ENCODE peak calls at places on chromosomes 2 and 18, in nine cellular contexts. Q is right atrium auricular region; J is mammary epithelial cell; R is heart left ventricle; A is kidney; K is CD4-positive, alpha-beta T cell; N is HepG2; P is left ventricle myocardium inferior; B is A549. G is an unnamed sample.

GRCh38 chr18:48330016-48330991 is 78.9 kb downstream of the ZBTB7C start:
- DNase-seq in Q (no peak), J (peak), R (no peak), A (no peak), K (no peak), N (no peak), P (no peak), B (peak), G (peak)

GRCh38 chr2:105328281-105329196 is 996 bp downstream of the TGFBRAP1 start:
- DNase-seq in Q (no peak), J (peak), R (no peak), A (peak), K (no peak), N (peak), P (no peak), B (no peak), G (no peak)

GRCh38 chr2:239928457-239929350 is 96.4 kb downstream of the NDUFA10 start:
- DNase-seq in Q (peak), J (no peak), R (peak), A (peak), K (no peak), N (no peak), P (peak), B (no peak), G (no peak)

GRCh38 chr2:143231257-143231650 is 102.0 kb downstream of the ARHGAP15 start:
- DNase-seq in Q (no peak), J (no peak), R (no peak), A (no peak), K (no peak), N (no peak), P (no peak), B (no peak), G (no peak)

GRCh38 chr2:131413148-131413747 is 49.3 kb upstream of the RAB6D start:
- DNase-seq in Q (no peak), J (peak), R (no peak), A (no peak), K (no peak), N (peak), P (no peak), B (peak), G (peak)

GRCh38 chr2:236828002-236828401 is 257.7 kb upstream of the COPS8 start:
- DNase-seq in Q (no peak), J (no peak), R (no peak), A (no peak), K (no peak), N (no peak), P (no peak), B (no peak), G (no peak)

GRCh38 chr2:51158236-51158635 is 126.3 kb upstream of the NRXN1 start:
- DNase-seq in Q (no peak), J (no peak), R (no peak), A (no peak), K (no peak), N (no peak), P (no peak), B (no peak), G (no peak)

GRCh38 chr18:58755304-58756010 is 84.2 kb downstream of the MALT1 start:
- DNase-seq in Q (peak), J (peak), R (peak), A (no peak), K (no peak), N (no peak), P (peak), B (no peak), G (no peak)

GRCh38 chr2:73970850-73971471 is 13.7 kb upstream of the TET3 start:
- DNase-seq in Q (no peak), J (no peak), R (peak), A (peak), K (peak), N (peak), P (peak), B (no peak), G (peak)

GRCh38 chr2:36618381-36618780 is 20.4 kb upstream of the FEZ2 start:
- DNase-seq in Q (no peak), J (peak), R (no peak), A (no peak), K (no peak), N (peak), P (no peak), B (peak), G (peak)

GRCh38 chr2:73130790-73131189 is 18.0 kb upstream of the RAB11FIP5 start:
- DNase-seq in Q (no peak), J (no peak), R (no peak), A (no peak), K (no peak), N (no peak), P (no peak), B (no peak), G (no peak)

GRCh38 chr18:47983055-47983454 is 52.6 kb upstream of the SMAD2 start:
- DNase-seq in Q (no peak), J (no peak), R (no peak), A (no peak), K (no peak), N (no peak), P (no peak), B (no peak), G (no peak)

GRCh38 chr2:122743031-122743675 is 987.7 kb downstream of the TSN start:
- DNase-seq in Q (no peak), J (no peak), R (no peak), A (no peak), K (no peak), N (no peak), P (no peak), B (no peak), G (no peak)

GRCh38 chr2:58156780-58157179 is 84.3 kb downstream of the FANCL start:
- DNase-seq in Q (no peak), J (no peak), R (no peak), A (no peak), K (no peak), N (no peak), P (no peak), B (no peak), G (no peak)

GRCh38 chr2:3704647-3705046 is 1.3 kb downstream of the DCDC2C start:
- DNase-seq in Q (no peak), J (no peak), R (no peak), A (no peak), K (no peak), N (no peak), P (no peak), B (no peak), G (no peak)

GRCh38 chr2:10419553-10420257 is 28.4 kb downstream of the ODC1 start:
- DNase-seq in Q (no peak), J (no peak), R (no peak), A (no peak), K (no peak), N (no peak), P (no peak), B (no peak), G (no peak)

GRCh38 chr18:24270937-24271380 is 126.7 kb downstream of the OSBPL1A start:
- DNase-seq in Q (no peak), J (peak), R (no peak), A (no peak), K (no peak), N (no peak), P (no peak), B (no peak), G (peak)

GRCh38 chr2:220104871-220105351 is 477.5 kb downstream of the SLC4A3 start:
- DNase-seq in Q (no peak), J (peak), R (peak), A (no peak), K (no peak), N (no peak), P (peak), B (peak), G (peak)
- TF ChIP-seq CTCF in Q (no peak), J (peak), R (peak), A (no peak), K (no peak), N (peak), P (peak), B (no peak), G (peak)

GRCh38 chr2:233402346-233402745 is 48.1 kb downstream of the DGKD start:
- DNase-seq in Q (no peak), J (no peak), R (no peak), A (no peak), K (no peak), N (no peak), P (no peak), B (no peak), G (no peak)

GRCh38 chr2:233399306-233400225 is 45.3 kb downstream of the DGKD start:
- DNase-seq in Q (no peak), J (no peak), R (no peak), A (no peak), K (peak), N (no peak), P (no peak), B (no peak), G (no peak)

GRCh38 chr2:233402774-233403173 is 48.5 kb downstream of the DGKD start:
- DNase-seq in Q (no peak), J (no peak), R (no peak), A (no peak), K (no peak), N (no peak), P (no peak), B (no peak), G (no peak)

GRCh38 chr2:233400341-233400740 is 46.0 kb downstream of the DGKD start:
- DNase-seq in Q (no peak), J (no peak), R (no peak), A (no peak), K (no peak), N (no peak), P (no peak), B (no peak), G (no peak)

GRCh38 chr2:233400961-233401360 is 46.7 kb downstream of the DGKD start:
- DNase-seq in Q (no peak), J (no peak), R (no peak), A (no peak), K (no peak), N (no peak), P (no peak), B (no peak), G (no peak)
- H3K27ac ChIP-seq in Q (no peak), J (no peak), R (no peak), A (no peak), K (peak), N (no peak), P (no peak), B (peak), G (no peak)

GRCh38 chr2:86118130-86118529 is 12.1 kb downstream of the PTCD3 start:
- DNase-seq in Q (no peak), J (no peak), R (no peak), A (no peak), K (no peak), N (no peak), P (no peak), B (no peak), G (no peak)
- TF ChIP-seq CTCF in Q (no peak), J (no peak), R (no peak), A (no peak), K (no peak), N (peak), P (no peak), B (no peak), G (no peak)

GRCh38 chr2:120470041-120470716 is 124.2 kb downstream of the INHBB start:
- DNase-seq in Q (peak), J (peak), R (peak), A (peak), K (no peak), N (peak), P (peak), B (peak), G (peak)

GRCh38 chr2:120468136-120468535 is 122.2 kb downstream of the INHBB start:
- DNase-seq in Q (no peak), J (no peak), R (no peak), A (peak), K (no peak), N (no peak), P (no peak), B (no peak), G (no peak)

GRCh38 chr2:120471166-120471565 is 125.2 kb downstream of the INHBB start:
- DNase-seq in Q (no peak), J (no peak), R (no peak), A (no peak), K (no peak), N (no peak), P (no peak), B (no peak), G (no peak)

GRCh38 chr2:120470717-120471060 is 124.8 kb downstream of the INHBB start:
- DNase-seq in Q (no peak), J (no peak), R (no peak), A (no peak), K (no peak), N (no peak), P (no peak), B (no peak), G (no peak)

DNA sequence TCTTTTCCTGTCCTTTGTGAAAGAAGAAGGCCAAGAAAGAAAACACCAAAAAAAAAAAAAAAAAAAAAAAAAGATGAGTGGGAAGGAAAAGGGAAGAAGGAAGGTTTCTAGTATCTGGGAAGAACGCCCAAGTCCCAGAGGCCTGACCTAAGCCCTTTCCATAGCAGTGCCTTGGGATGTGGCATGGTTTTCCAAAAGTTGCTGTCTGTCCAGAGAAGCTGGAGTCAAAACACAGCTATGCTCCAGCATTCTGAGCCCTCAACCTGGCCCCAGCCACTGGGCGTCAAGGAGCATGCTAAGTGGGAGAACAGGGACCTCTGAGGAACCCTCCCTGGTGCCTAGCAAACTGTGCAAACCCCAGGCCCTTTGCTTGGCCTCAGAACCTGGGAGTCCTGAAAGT is 123.5 kb downstream of the INHBB start:
- DNase-seq in Q (peak), J (no peak), R (peak), A (peak), K (no peak), N (no peak), P (no peak), B (no peak), G (no peak)
- H3K27ac ChIP-seq in Q (peak), J (peak), R (peak), A (no peak), K (no peak), N (no peak), P (peak), B (peak), G (no peak)

DNA sequence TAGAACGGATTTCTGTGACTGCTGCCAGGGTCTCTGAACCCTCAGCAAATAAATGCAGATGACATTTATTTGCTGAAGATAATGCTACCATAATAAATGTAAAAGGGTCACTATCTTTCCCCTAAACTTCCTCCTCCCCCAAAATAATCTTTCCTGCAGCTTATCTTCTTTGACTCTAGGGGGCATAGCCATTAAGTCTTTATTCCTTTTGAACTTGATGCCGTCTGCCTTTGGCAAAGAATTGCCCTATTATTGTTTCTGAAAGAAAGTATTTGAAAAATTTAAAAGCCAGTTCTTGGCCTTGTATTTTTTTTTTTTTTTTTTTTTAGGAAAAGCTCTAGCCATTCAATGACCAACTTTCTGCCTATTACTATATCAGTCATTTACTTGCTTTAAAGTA is 63.5 kb upstream of the ACSL3 start:
- DNase-seq in Q (no peak), J (no peak), R (no peak), A (no peak), K (no peak), N (peak), P (no peak), B (peak), G (no peak)
- TF ChIP-seq CTCF in Q (peak), J (peak), R (peak), A (peak), K (peak), N (peak), P (peak), B (peak), G (peak)

DNA sequence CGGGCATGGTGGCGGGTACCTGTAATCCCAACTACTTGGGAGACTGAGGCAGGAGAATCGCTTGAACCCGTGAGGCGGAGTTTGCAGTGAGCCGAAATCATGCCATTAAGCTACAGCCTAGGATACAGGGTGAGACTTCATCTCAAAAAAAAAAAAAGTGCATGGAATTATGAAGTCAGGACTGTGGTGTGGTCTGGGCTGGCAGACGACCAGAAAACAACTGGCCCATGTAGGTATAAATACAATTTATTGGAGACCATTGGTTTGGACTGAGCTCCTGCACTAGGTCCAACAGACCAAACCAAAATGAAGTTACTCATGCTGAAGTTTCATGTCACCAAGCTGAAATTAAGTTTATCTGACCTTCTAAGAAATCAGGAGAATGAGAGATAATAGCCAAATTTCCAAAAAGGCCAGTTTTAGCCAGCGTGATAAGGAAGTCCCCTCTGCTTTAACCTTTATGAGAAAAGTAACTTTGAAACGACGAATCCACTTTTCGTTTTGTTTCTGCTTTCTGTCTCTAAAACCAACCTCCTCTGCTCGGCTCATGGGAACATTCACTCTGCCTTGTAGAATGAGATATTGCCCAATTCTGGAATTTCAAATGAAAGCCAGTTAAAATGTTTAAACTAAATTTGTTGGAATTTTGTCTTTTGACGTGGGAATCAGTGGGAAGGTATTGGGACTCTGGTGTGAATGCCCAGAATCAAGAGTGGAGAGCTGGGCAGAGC is 17.7 kb upstream of the RAB10 start:
- DNase-seq in Q (no peak), J (no peak), R (no peak), A (no peak), K (no peak), N (no peak), P (no peak), B (no peak), G (no peak)
- H3K27ac ChIP-seq in Q (no peak), J (no peak), R (no peak), A (no peak), K (no peak), N (no peak), P (no peak), B (peak), G (no peak)